ENCODE peak calls at places on chromosomes 12 and 14, in five cellular contexts. One of them, this sample, is unnamed.

GRCh38 chr12:11967356-11968040 is 103.2 kb upstream of the BCL2L14 start:
- DNase-seq in fibroblast of the aortic adventitia: no peak
- DNase-seq in ovary: no peak
- DNase-seq in psoas muscle: no peak
- DNase-seq in breast epithelium: peak; percentile 53
- DNase-seq in this sample: no peak

GRCh38 chr12:22738945-22739344 is 114.0 kb downstream of the ETNK1 start:
- DNase-seq in fibroblast of the aortic adventitia: peak; percentile 78
- DNase-seq in ovary: no peak
- DNase-seq in psoas muscle: no peak
- DNase-seq in breast epithelium: no peak
- DNase-seq in this sample: no peak

GRCh38 chr14:27881063-27881462 is 885.5 kb upstream of the FOXG1 start:
- DNase-seq in fibroblast of the aortic adventitia: no peak
- DNase-seq in ovary: no peak
- DNase-seq in psoas muscle: no peak
- DNase-seq in breast epithelium: no peak
- DNase-seq in this sample: no peak

GRCh38 chr12:113248842-113249435 is 27.7 kb downstream of the TPCN1 start:
- DNase-seq in fibroblast of the aortic adventitia: no peak
- DNase-seq in ovary: no peak
- DNase-seq in psoas muscle: no peak
- DNase-seq in breast epithelium: no peak
- DNase-seq in this sample: no peak

GRCh38 chr12:43882578-43883178 is 46.8 kb downstream of the TMEM117 start:
- DNase-seq in fibroblast of the aortic adventitia: peak; percentile 81
- DNase-seq in ovary: no peak
- DNase-seq in psoas muscle: no peak
- DNase-seq in breast epithelium: no peak
- DNase-seq in this sample: no peak

GRCh38 chr12:12007001-12007712 is 63.6 kb upstream of the BCL2L14 start:
- DNase-seq in fibroblast of the aortic adventitia: no peak
- DNase-seq in ovary: no peak
- DNase-seq in psoas muscle: no peak
- DNase-seq in breast epithelium: no peak
- DNase-seq in this sample: no peak

GRCh38 chr12:18483723-18484325 is 222.5 kb downstream of the PIK3C2G start:
- DNase-seq in fibroblast of the aortic adventitia: no peak
- DNase-seq in ovary: no peak
- DNase-seq in psoas muscle: no peak
- DNase-seq in breast epithelium: no peak
- DNase-seq in this sample: no peak

GRCh38 chr14:31596691-31597090 is 35.5 kb downstream of the NUBPL start:
- DNase-seq in fibroblast of the aortic adventitia: no peak
- DNase-seq in ovary: no peak
- DNase-seq in psoas muscle: no peak
- DNase-seq in breast epithelium: no peak
- DNase-seq in this sample: no peak

GRCh38 chr12:47901285-47902093 is 3.3 kb downstream of the VDR start:
- DNase-seq in fibroblast of the aortic adventitia: no peak
- DNase-seq in ovary: no peak
- DNase-seq in psoas muscle: no peak
- DNase-seq in breast epithelium: no peak
- DNase-seq in this sample: no peak

GRCh38 chr14:75279153-75279738 is 618 bp downstream of the FOS start:
- DNase-seq in fibroblast of the aortic adventitia: peak; percentile 86
- DNase-seq in ovary: peak; percentile 77
- DNase-seq in psoas muscle: peak; percentile 64
- DNase-seq in breast epithelium: peak; percentile 56
- DNase-seq in this sample: no peak

GRCh38 chr12:47903151-47903611 is 1.6 kb downstream of the VDR start:
- DNase-seq in fibroblast of the aortic adventitia: peak; percentile 96
- DNase-seq in ovary: no peak
- DNase-seq in psoas muscle: peak; percentile 34
- DNase-seq in breast epithelium: no peak
- DNase-seq in this sample: no peak

GRCh38 chr12:6452245-6452731 is 446 bp downstream of the TAPBPL start:
- DNase-seq in fibroblast of the aortic adventitia: no peak
- DNase-seq in ovary: peak; percentile 47
- DNase-seq in psoas muscle: peak; percentile 43
- DNase-seq in breast epithelium: no peak
- DNase-seq in this sample: no peak

GRCh38 chr12:108516511-108517275 is 1.6 kb downstream of the FICD start:
- DNase-seq in fibroblast of the aortic adventitia: no peak
- DNase-seq in ovary: no peak
- DNase-seq in psoas muscle: no peak
- DNase-seq in breast epithelium: no peak
- DNase-seq in this sample: no peak

GRCh38 chr14:24365600-24366374 is 2.2 kb upstream of the NFATC4 start:
- DNase-seq in fibroblast of the aortic adventitia: peak; percentile 96
- DNase-seq in ovary: peak; percentile 87
- DNase-seq in psoas muscle: peak; percentile 84
- DNase-seq in breast epithelium: peak; percentile 85
- DNase-seq in this sample: peak; percentile 87

GRCh38 chr12:113302925-113303640 is 31.8 kb downstream of the SLC8B1 start:
- DNase-seq in fibroblast of the aortic adventitia: no peak
- DNase-seq in ovary: no peak
- DNase-seq in psoas muscle: peak; percentile 18
- DNase-seq in breast epithelium: no peak
- DNase-seq in this sample: no peak

GRCh38 chr12:88546851-88547250 is 33.4 kb downstream of the KITLG start:
- DNase-seq in fibroblast of the aortic adventitia: peak; percentile 79
- DNase-seq in ovary: no peak
- DNase-seq in psoas muscle: no peak
- DNase-seq in breast epithelium: no peak
- DNase-seq in this sample: no peak

GRCh38 chr14:28966416-28967233 is 200.0 kb downstream of the FOXG1 start:
- DNase-seq in fibroblast of the aortic adventitia: no peak
- DNase-seq in ovary: no peak
- DNase-seq in psoas muscle: no peak
- DNase-seq in breast epithelium: no peak
- DNase-seq in this sample: no peak

GRCh38 chr14:19878029-19878642 is 3.2 kb downstream of the OR4K2 start:
- DNase-seq in fibroblast of the aortic adventitia: peak; percentile 0
- DNase-seq in ovary: no peak
- DNase-seq in psoas muscle: no peak
- DNase-seq in breast epithelium: no peak
- DNase-seq in this sample: no peak

GRCh38 chr12:103637429-103637828 is 50.4 kb downstream of the STAB2 start:
- DNase-seq in fibroblast of the aortic adventitia: no peak
- DNase-seq in ovary: no peak
- DNase-seq in psoas muscle: no peak
- DNase-seq in breast epithelium: no peak
- DNase-seq in this sample: no peak

GRCh38 chr12:103632554-103633216 is 45.6 kb downstream of the STAB2 start:
- DNase-seq in fibroblast of the aortic adventitia: peak; percentile 51
- DNase-seq in ovary: no peak
- DNase-seq in psoas muscle: peak; percentile 18
- DNase-seq in breast epithelium: peak; percentile 19
- DNase-seq in this sample: peak; percentile 77

GRCh38 chr12:103634732-103635131 is 47.7 kb downstream of the STAB2 start:
- DNase-seq in fibroblast of the aortic adventitia: no peak
- DNase-seq in ovary: no peak
- DNase-seq in psoas muscle: no peak
- DNase-seq in breast epithelium: no peak
- DNase-seq in this sample: no peak

GRCh38 chr12:103639983-103640382 is 52.9 kb downstream of the STAB2 start:
- DNase-seq in fibroblast of the aortic adventitia: no peak
- DNase-seq in ovary: no peak
- DNase-seq in psoas muscle: no peak
- DNase-seq in breast epithelium: no peak
- DNase-seq in this sample: no peak

GRCh38 chr12:103635419-103635818 is 48.3 kb downstream of the STAB2 start:
- DNase-seq in fibroblast of the aortic adventitia: no peak
- DNase-seq in ovary: no peak
- DNase-seq in psoas muscle: no peak
- DNase-seq in breast epithelium: no peak
- DNase-seq in this sample: no peak
- TF ChIP-seq CTCF in fibroblast of the aortic adventitia: no peak
- TF ChIP-seq CTCF in ovary: no peak
- TF ChIP-seq CTCF in psoas muscle: no peak
- TF ChIP-seq CTCF in breast epithelium: no peak
- TF ChIP-seq CTCF in this sample: no peak

DNA sequence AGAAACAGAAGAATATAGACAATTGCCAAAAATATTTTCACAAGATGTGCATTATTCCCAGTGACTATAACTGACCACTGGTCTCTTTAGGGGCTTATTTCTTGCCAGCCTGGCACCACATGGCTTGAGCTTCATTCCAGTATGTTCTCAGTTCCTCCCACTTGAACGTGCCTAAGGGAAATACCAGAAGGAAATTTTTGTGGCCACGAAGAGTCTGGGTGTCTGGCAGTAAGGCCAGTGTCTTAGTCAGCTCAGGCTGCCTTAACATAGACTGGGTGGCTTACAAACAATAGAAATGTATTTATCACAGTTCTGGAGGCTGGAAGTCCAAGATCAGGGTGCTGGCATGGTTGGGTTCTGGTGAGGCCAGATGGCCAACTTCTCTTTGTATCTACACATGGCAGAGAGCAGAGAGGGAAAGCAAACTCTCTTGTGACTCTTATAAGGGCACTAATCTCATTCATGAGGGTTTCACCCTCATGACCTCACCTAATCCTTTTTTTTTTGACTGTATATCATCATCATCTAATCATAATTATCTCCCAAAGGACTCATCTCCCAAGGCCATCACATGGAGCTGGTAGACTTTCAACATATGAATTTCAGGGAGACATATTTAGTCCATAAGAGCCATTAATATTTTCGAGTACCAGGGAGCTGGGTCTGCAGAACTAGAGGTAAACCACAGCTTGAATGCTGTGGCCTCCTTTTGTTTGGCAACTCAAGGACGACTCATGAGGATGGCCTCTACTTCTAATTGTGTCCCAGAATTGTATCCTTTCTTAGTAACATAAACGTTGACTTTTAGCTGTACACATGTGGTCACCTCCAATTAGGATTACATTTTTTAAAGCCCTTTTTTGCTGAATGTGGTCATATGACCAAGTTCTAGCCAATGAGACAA is 5.1 kb upstream of the SMOC1 start:
- DNase-seq in fibroblast of the aortic adventitia: peak; percentile 37
- DNase-seq in ovary: no peak
- DNase-seq in psoas muscle: no peak
- DNase-seq in breast epithelium: peak; percentile 24
- DNase-seq in this sample: no peak
- TF ChIP-seq CTCF in fibroblast of the aortic adventitia: no peak
- TF ChIP-seq CTCF in ovary: no peak
- TF ChIP-seq CTCF in psoas muscle: no peak
- TF ChIP-seq CTCF in breast epithelium: no peak
- TF ChIP-seq CTCF in this sample: no peak

GRCh38 chr12:38904932-38905479 is 385 bp downstream of the CPNE8 start:
- DNase-seq in fibroblast of the aortic adventitia: peak; percentile 85
- DNase-seq in ovary: peak; percentile 74
- DNase-seq in psoas muscle: peak; percentile 85
- DNase-seq in breast epithelium: peak; percentile 76
- DNase-seq in this sample: no peak

GRCh38 chr12:38903596-38903995 is 1.8 kb downstream of the CPNE8 start:
- DNase-seq in fibroblast of the aortic adventitia: no peak
- DNase-seq in ovary: no peak
- DNase-seq in psoas muscle: no peak
- DNase-seq in breast epithelium: no peak
- DNase-seq in this sample: no peak

GRCh38 chr12:38906482-38907170 is 1.2 kb upstream of the CPNE8 start:
- DNase-seq in fibroblast of the aortic adventitia: peak; percentile 89
- DNase-seq in ovary: peak; percentile 85
- DNase-seq in psoas muscle: peak; percentile 87
- DNase-seq in breast epithelium: peak; percentile 72
- DNase-seq in this sample: peak; percentile 85

GRCh38 chr12:38907171-38907923 is 2.0 kb upstream of the CPNE8 start:
- DNase-seq in fibroblast of the aortic adventitia: no peak
- DNase-seq in ovary: no peak
- DNase-seq in psoas muscle: no peak
- DNase-seq in breast epithelium: no peak
- DNase-seq in this sample: no peak

DNA sequence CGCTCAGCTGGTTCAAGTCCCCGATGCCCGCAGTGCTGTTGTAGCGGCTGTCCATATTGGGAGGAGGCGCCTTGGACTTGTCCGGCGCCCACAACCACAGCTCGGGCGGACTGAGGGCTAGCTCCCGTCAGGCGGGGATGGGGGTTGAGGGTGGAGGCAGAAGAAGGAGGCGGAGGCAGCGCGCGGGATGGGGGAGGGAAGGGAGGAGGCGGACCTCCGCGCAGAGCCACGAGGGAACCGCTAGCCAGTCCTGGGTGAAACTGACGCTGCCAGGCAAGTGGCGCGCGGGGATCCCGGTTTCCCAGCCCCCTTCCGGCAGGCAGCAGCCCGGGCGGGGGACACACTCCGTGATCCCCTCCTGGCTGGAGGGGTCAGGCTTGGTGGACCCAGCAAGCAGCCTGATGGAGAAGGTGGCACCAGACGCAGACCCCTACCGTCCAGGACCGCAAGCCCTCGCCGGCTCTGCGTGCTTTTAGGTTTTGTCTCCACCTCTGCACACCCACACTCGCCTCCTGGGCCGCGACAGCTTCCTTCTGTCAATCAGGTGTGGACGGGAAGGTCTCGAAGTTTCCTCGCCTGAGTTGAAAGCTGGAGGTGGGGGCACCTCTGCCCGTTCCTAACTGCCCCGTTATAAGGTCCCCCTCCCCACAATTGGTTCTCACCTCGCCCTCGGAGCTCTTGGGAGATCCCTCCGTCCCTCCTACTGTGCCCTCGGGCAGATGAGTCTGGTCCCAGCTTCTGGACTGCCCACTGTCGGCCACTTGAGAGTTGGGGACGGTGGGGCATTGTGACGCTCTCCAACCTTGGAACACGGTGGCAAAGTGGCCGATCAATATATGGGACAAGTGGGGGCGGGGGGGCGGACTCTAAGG is at the start of gene CPNE8:
- DNase-seq in fibroblast of the aortic adventitia: peak; percentile 78
- DNase-seq in ovary: peak; percentile 87
- DNase-seq in psoas muscle: peak; percentile 89
- DNase-seq in breast epithelium: peak; percentile 69
- DNase-seq in this sample: no peak
- TF ChIP-seq CTCF in fibroblast of the aortic adventitia: no peak
- TF ChIP-seq CTCF in ovary: peak; percentile 38
- TF ChIP-seq CTCF in psoas muscle: no peak
- TF ChIP-seq CTCF in breast epithelium: no peak
- TF ChIP-seq CTCF in this sample: no peak

DNA sequence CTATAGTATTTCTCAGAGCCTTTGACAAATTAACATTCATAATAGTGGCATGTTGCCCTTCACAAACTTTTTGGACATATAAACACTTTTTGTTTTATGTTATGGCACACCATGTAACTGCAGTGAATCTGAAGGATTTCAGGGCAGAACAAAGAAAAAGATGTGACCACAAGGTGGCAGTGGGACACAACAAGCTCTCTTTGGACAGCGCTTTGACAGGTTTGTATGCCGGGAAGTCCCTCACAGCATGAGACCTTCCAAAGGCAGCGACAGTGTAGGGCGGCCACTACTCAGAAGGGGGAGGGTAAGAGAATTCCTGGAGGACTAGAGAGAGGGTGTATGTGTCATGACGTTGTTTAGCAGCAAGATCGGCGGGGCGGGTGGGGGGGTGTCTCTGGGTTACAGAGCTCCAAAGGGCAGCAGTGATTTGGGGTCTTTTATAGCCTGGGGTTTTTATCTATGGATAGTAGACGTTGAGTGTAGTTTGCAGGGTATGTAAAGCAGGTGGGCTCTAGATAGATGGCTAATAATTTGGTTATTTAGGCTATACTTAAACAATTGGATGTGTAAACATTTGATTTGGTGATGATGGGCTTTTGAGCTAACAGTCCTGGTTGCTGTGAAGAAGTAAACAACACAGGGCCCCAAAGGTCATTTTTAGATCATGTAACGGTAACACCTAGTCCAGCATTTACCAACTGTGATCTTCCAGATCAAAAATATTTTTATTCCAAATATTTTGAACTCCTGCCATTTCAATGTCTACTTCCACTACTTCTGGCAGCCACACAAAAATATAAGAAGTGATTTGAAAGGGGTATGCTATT is 22.9 kb downstream of the ETFBKMT start:
- DNase-seq in fibroblast of the aortic adventitia: peak; percentile 89
- DNase-seq in ovary: no peak
- DNase-seq in psoas muscle: no peak
- DNase-seq in breast epithelium: peak; percentile 27
- DNase-seq in this sample: no peak
- TF ChIP-seq CTCF in fibroblast of the aortic adventitia: peak; percentile 77
- TF ChIP-seq CTCF in ovary: no peak
- TF ChIP-seq CTCF in psoas muscle: peak; percentile 50
- TF ChIP-seq CTCF in breast epithelium: no peak
- TF ChIP-seq CTCF in this sample: peak; percentile 81

This sample was measured in type B pancreatic cell.